ENCODE peak calls at places on chromosomes 1 and 21, in four cellular contexts. W is chondrocyte; T is A549; I is CD4-positive, alpha-beta T cell. K is an unnamed sample.

GRCh38 chr1:40622936-40623629 is 42.4 kb downstream of the RIMS3 start:
- DNase-seq in W (no peak), T (no peak), I (no peak), K (no peak)

GRCh38 chr21:40512590-40512989 is 334.4 kb downstream of the DSCAM start:
- DNase-seq in W (no peak), T (no peak), I (no peak), K (no peak)

GRCh38 chr1:116122955-116123757 is 12.0 kb downstream of the MAB21L3 start:
- DNase-seq in W (peak), T (peak), I (no peak), K (no peak)

GRCh38 chr1:24117722-24118409 is 5.9 kb upstream of the MYOM3 start:
- DNase-seq in W (no peak), T (peak), I (no peak), K (no peak)

GRCh38 chr1:180208264-180208663 is 21.8 kb upstream of the LHX4 start:
- DNase-seq in W (no peak), T (no peak), I (no peak), K (no peak)

GRCh38 chr1:201072149-201072548 is 40.1 kb downstream of the CACNA1S start:
- DNase-seq in W (no peak), T (peak), I (no peak), K (no peak)

GRCh38 chr1:87959236-87959635 is 630.6 kb downstream of the LMO4 start:
- DNase-seq in W (no peak), T (no peak), I (no peak), K (no peak)

GRCh38 chr1:217363319-217363718 is 267.6 kb downstream of the GPATCH2 start:
- DNase-seq in W (no peak), T (no peak), I (no peak), K (no peak)

GRCh38 chr1:33133478-33134105 is 48.3 kb downstream of the TRIM62 start:
- DNase-seq in W (no peak), T (no peak), I (no peak), K (no peak)

GRCh38 chr1:46041974-46042373 is 90.5 kb downstream of the PIK3R3 start:
- DNase-seq in W (no peak), T (no peak), I (no peak), K (no peak)

GRCh38 chr1:147630447-147630846 is 39.9 kb downstream of the ACP6 start:
- DNase-seq in W (no peak), T (no peak), I (no peak), K (no peak)

GRCh38 chr1:38246955-38247952 is 200.7 kb upstream of the POU3F1 start:
- DNase-seq in W (no peak), T (peak), I (no peak), K (no peak)

GRCh38 chr1:162230096-162230495 is 146.6 kb downstream of the SPATA46 start:
- DNase-seq in W (no peak), T (peak), I (no peak), K (no peak)

GRCh38 chr1:82921759-82922158 is 1077.2 kb downstream of the TTLL7 start:
- DNase-seq in W (no peak), T (no peak), I (no peak), K (no peak)

GRCh38 chr1:33036051-33036525 is 595 bp downstream of the AK2 start:
- DNase-seq in W (no peak), T (peak), I (no peak), K (no peak)

GRCh38 chr1:12167493-12168429 is 970 bp downstream of the TNFRSF1B start:
- DNase-seq in W (no peak), T (no peak), I (no peak), K (no peak)

GRCh38 chr1:114588196-114588689 is 6.8 kb upstream of the BCAS2 start:
- DNase-seq in W (no peak), T (no peak), I (no peak), K (no peak)

GRCh38 chr1:66044912-66045311 is 252.2 kb downstream of the PDE4B start:
- DNase-seq in W (no peak), T (no peak), I (no peak), K (no peak)

GRCh38 chr1:6303397-6304012 is 42.6 kb upstream of the GPR153 start:
- DNase-seq in W (no peak), T (peak), I (no peak), K (no peak)

GRCh38 chr21:44994016-44994365 is 54.2 kb downstream of the SLX9 start:
- DNase-seq in W (no peak), T (no peak), I (no peak), K (no peak)

GRCh38 chr1:202241376-202242079 is 47.9 kb downstream of the LGR6 start:
- DNase-seq in W (no peak), T (no peak), I (no peak), K (peak)

GRCh38 chr1:82845371-82845770 is 1044.6 kb downstream of the ADGRL2 start:
- DNase-seq in W (no peak), T (no peak), I (no peak), K (no peak)

GRCh38 chr1:208203127-208203847 is 40.9 kb downstream of the PLXNA2 start:
- DNase-seq in W (no peak), T (peak), I (no peak), K (no peak)

GRCh38 chr1:160522622-160523345 is at the start of gene SLAMF6:
- DNase-seq in W (no peak), T (no peak), I (peak), K (no peak)

GRCh38 chr1:202210370-202210769 is 16.8 kb downstream of the LGR6 start:
- DNase-seq in W (no peak), T (peak), I (no peak), K (no peak)

GRCh38 chr21:29382029-29382654 is 83.4 kb downstream of the BACH1 start:
- DNase-seq in W (no peak), T (no peak), I (no peak), K (no peak)

GRCh38 chr1:58116284-58116683 is 430.2 kb downstream of the OMA1 start:
- DNase-seq in W (no peak), T (no peak), I (no peak), K (no peak)

GRCh38 chr21:31260790-31261189 is 83.3 kb downstream of the TIAM1 start:
- DNase-seq in W (no peak), T (no peak), I (no peak), K (no peak)

GRCh38 chr21:27202301-27202700 is 235.4 kb upstream of the ADAMTS5 start:
- DNase-seq in W (no peak), T (no peak), I (no peak), K (no peak)

GRCh38 chr1:20739225-20739624 is 6.7 kb upstream of the SH2D5 start:
- DNase-seq in W (no peak), T (peak), I (no peak), K (no peak)

GRCh38 chr1:71339238-71339637 is 258.4 kb upstream of the ZRANB2 start:
- DNase-seq in W (no peak), T (no peak), I (no peak), K (no peak)

GRCh38 chr1:210233495-210234253 is 1.1 kb downstream of the SERTAD4 start:
- DNase-seq in W (no peak), T (peak), I (no peak), K (no peak)

GRCh38 chr1:175824079-175824478 is 80.7 kb upstream of the TNR start:
- DNase-seq in W (no peak), T (peak), I (no peak), K (no peak)

GRCh38 chr1:92408825-92409224 is 77.9 kb downstream of the GFI1 start:
- DNase-seq in W (no peak), T (no peak), I (no peak), K (no peak)

GRCh38 chr1:245621589-245621988 is 466.8 kb downstream of the KIF26B start:
- DNase-seq in W (no peak), T (no peak), I (no peak), K (no peak)

GRCh38 chr1:163351912-163352311 is 30.2 kb downstream of the NUF2 start:
- DNase-seq in W (no peak), T (no peak), I (no peak), K (no peak)

GRCh38 chr1:1361233-1361981 is 3.1 kb upstream of the MXRA8 start:
- DNase-seq in W (no peak), T (no peak), I (no peak), K (no peak)

GRCh38 chr1:94335950-94336349 is 82.2 kb upstream of the ABCD3 start:
- DNase-seq in W (no peak), T (peak), I (no peak), K (no peak)

GRCh38 chr1:225652726-225653462 is at the start of gene ENAH:
- DNase-seq in W (peak), T (peak), I (peak), K (no peak)

GRCh38 chr1:205600085-205600484 is 31.7 kb downstream of the ELK4 start:
- DNase-seq in W (no peak), T (no peak), I (no peak), K (no peak)
- TF ChIP-seq CTCF in W (peak), T (no peak), I (no peak), K (no peak)

GRCh38 chr1:2558030-2558400 is 1.8 kb downstream of the TNFRSF14 start:
- DNase-seq in W (no peak), T (no peak), I (no peak), K (no peak)

GRCh38 chr1:2554621-2555387 is 1.4 kb upstream of the TNFRSF14 start:
- DNase-seq in W (no peak), T (no peak), I (peak), K (no peak)

GRCh38 chr1:2557146-2558029 is 1.2 kb downstream of the TNFRSF14 start:
- DNase-seq in W (no peak), T (no peak), I (no peak), K (no peak)

GRCh38 chr1:2555634-2556276 is 416 bp upstream of the TNFRSF14 start:
- DNase-seq in W (no peak), T (no peak), I (peak), K (peak)

DNA sequence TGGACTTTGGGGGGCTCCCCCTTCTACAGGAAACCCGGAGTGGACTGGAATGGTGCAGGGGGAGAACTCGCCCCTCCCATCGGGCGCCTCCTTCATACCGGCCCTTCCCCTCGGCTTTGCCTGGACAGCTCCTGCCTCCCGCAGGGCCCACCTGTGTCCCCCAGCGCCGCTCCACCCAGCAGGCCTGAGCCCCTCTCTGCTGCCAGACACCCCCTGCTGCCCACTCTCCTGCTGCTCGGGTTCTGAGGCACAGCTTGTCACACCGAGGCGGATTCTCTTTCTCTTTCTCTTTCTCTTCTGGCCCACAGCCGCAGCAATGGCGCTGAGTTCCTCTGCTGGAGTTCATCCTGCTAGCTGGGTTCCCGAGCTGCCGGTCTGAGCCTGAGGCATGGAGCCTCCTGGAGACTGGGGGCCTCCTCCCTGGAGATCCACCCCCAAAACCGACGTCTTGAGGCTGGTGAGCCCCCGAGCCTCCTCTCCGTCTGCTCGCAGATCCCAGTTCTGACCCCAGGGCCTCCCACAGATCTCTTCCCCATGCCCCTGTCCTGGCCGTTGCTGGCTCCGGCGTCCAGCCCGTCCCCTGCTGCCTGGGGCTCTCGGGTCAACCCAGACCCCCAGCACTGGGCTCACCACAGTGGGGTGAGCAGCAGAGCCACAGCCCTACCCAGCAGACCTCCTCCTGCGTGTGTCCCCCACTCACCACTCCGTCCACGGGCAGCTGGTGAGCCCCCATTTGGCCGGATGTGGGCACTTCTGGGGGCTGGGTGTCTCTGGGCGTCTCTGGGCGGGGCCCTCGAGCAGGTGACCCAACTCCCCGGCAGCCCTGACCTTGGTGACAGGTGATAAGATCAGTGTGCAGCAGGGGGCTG is at the start of gene TNFRSF14:
- DNase-seq in W (no peak), T (no peak), I (peak), K (peak)
- TF ChIP-seq CTCF in W (peak), T (no peak), I (peak), K (peak)

DNA sequence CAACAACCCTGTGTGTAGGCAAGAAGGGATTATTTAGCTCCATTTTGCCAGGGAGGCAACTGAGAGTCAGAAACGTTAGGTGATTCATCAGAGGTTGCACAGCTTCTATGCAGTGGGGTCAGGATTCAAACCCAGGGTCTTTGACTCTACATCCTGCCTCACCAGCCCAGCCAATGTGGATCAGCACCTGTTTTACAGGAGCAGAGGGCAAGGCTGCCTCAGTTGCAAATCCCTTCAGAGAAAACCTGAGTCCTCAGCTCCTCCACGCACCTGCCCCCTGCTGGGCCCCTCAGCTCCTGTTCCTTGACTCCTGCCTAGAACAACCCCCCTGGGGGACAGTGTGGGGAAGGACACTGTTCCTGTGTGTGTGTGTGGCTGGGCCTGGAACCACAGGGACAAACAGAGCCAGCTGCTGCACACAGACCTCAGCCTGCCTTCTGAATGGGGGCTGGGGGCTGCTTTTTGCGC is 61.6 kb downstream of the LRRN2 start:
- DNase-seq in W (no peak), T (peak), I (no peak), K (no peak)
- TF ChIP-seq CTCF in W (no peak), T (no peak), I (no peak), K (no peak)

DNA sequence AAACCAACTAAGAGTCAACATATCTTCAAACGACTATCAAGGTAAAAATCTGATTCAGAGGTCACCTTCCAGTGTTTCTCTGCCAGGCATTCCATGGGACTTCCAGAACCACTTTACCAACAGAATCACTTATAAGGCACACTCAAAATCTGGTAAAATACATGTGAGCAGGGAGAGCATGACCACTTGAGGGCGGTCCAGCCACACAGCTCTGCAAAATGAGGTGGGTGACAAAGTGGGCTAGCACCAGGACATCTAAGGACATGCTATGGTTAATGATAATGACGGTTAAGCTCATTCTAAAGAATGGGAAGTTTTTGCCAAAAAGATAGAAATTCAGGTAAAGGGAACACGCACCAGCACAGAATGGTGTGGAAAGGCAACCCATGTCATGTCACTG is 24.5 kb upstream of the GLIS1 start:
- DNase-seq in W (no peak), T (no peak), I (no peak), K (no peak)
- TF ChIP-seq CTCF in W (no peak), T (no peak), I (no peak), K (no peak)

GRCh38 chr1:109255097-109255651 is 5.8 kb downstream of the CELSR2 start:
- DNase-seq in W (no peak), T (no peak), I (no peak), K (no peak)

GRCh38 chr1:109256085-109256484 is 6.7 kb downstream of the CELSR2 start:
- DNase-seq in W (no peak), T (no peak), I (no peak), K (no peak)

GRCh38 chr1:109253803-109254620 is 4.7 kb downstream of the CELSR2 start:
- DNase-seq in W (no peak), T (no peak), I (no peak), K (no peak)

GRCh38 chr1:109255673-109256072 is 6.3 kb downstream of the CELSR2 start:
- DNase-seq in W (no peak), T (no peak), I (no peak), K (no peak)

GRCh38 chr1:109254621-109255096 is 5.3 kb downstream of the CELSR2 start:
- DNase-seq in W (no peak), T (peak), I (no peak), K (no peak)
- TF ChIP-seq CTCF in W (no peak), T (no peak), I (no peak), K (no peak)

GRCh38 chr1:89459081-89459480 is 65.5 kb upstream of the LRRC8B start:
- DNase-seq in W (no peak), T (no peak), I (no peak), K (no peak)
- TF ChIP-seq CTCF in W (no peak), T (no peak), I (no peak), K (no peak)

K was measured in natural killer cell.